ENCODE peak calls at places on chromosomes 5 and 9, in eight cellular contexts. O, V, N, D, A, C, Q and L are unnamed samples.

GRCh38 chr9:23702311-23702922 is 123.6 kb downstream of the ELAVL2 start:
- DNase-seq in C (no peak), Q (no peak), N (peak; percentile 9), V (no peak), D (no peak), O (no peak), A (no peak), L (no peak)

GRCh38 chr5:161190778-161191177 is 338.8 kb upstream of the ATP10B start:
- DNase-seq in O (no peak), Q (no peak), N (no peak), V (no peak), D (no peak), C (no peak), A (no peak), L (no peak)

GRCh38 chr5:40441733-40442132 is 238.0 kb upstream of the PTGER4 start:
- DNase-seq in C (no peak), V (peak; percentile 37), A (peak; percentile 46), O (no peak), Q (no peak), N (no peak), D (no peak), L (no peak)

GRCh38 chr9:14098102-14098501 is 215.8 kb downstream of the NFIB start:
- DNase-seq in Q (no peak), A (no peak), N (no peak), O (no peak), V (no peak), D (no peak), C (peak; percentile 13), L (no peak)

GRCh38 chr5:151078490-151079262 is 2.2 kb downstream of the TNIP1 start:
- DNase-seq in V (peak; percentile 58), C (no peak), Q (no peak), O (no peak), N (peak; percentile 93), A (peak; percentile 83), D (no peak), L (no peak)

GRCh38 chr5:60687927-60688720 is 11.8 kb downstream of the DEPDC1B start:
- DNase-seq in A (no peak), Q (peak; percentile 25), O (no peak), V (no peak), C (peak; percentile 64), N (peak; percentile 76), D (no peak), L (peak; percentile 26)

GRCh38 chr5:168302785-168303184 is 11.3 kb downstream of the WWC1 start:
- DNase-seq in V (no peak), A (no peak), D (no peak), N (peak; percentile 86), Q (no peak), O (no peak), C (peak; percentile 62), L (no peak)

GRCh38 chr9:130156672-130157071 is 15.5 kb upstream of the NCS1 start:
- DNase-seq in N (peak; percentile 33), A (no peak), Q (no peak), D (no peak), V (no peak), O (no peak), C (peak; percentile 39), L (no peak)

GRCh38 chr9:4515958-4516375 is 25.7 kb downstream of the SLC1A1 start:
- DNase-seq in N (no peak), C (peak; percentile 57), V (no peak), D (no peak), Q (no peak), A (no peak), O (no peak), L (no peak)

GRCh38 chr9:112043423-112043822 is 131.7 kb downstream of the SUSD1 start:
- DNase-seq in D (no peak), O (no peak), A (no peak), N (peak; percentile 48), Q (no peak), V (no peak), C (peak; percentile 52), L (no peak)

GRCh38 chr5:127330116-127330515 is 39.5 kb downstream of the MEGF10 start:
- DNase-seq in N (no peak), D (no peak), Q (no peak), A (no peak), V (no peak), C (peak; percentile 78), O (no peak), L (no peak)

GRCh38 chr9:132144708-132145365 is 17.0 kb upstream of the NTNG2 start:
- DNase-seq in A (no peak), N (peak; percentile 58), D (no peak), V (no peak), Q (no peak), O (no peak), C (no peak), L (no peak)

GRCh38 chr9:132430998-132431397 is 21.0 kb downstream of the CFAP77 start:
- DNase-seq in N (no peak), Q (no peak), A (no peak), C (no peak), D (no peak), O (no peak), V (no peak), L (no peak)

GRCh38 chr9:19027825-19028224 is 5.2 kb downstream of the SAXO1 start:
- DNase-seq in C (no peak), N (no peak), O (no peak), A (no peak), V (no peak), Q (no peak), D (no peak), L (no peak)

GRCh38 chr9:27247756-27248155 is 49.2 kb downstream of the EQTN start:
- DNase-seq in Q (no peak), D (peak; percentile 14), C (no peak), N (peak; percentile 50), V (no peak), O (peak; percentile 0), A (no peak), L (peak; percentile 30)

GRCh38 chr9:136202449-136203405 is 2.2 kb downstream of the LHX3 start:
- DNase-seq in A (no peak), D (no peak), O (no peak), V (no peak), N (no peak), C (no peak), Q (no peak), L (no peak)

GRCh38 chr9:72894342-72894741 is 58.5 kb downstream of the ALDH1A1 start:
- DNase-seq in V (no peak), A (no peak), N (peak; percentile 65), O (no peak), Q (no peak), C (peak; percentile 95), D (no peak), L (no peak)

GRCh38 chr9:36328798-36329411 is 70.7 kb upstream of the GNE start:
- DNase-seq in V (peak; percentile 16), C (peak; percentile 83), O (peak; percentile 33), N (peak; percentile 80), Q (peak; percentile 62), A (no peak), D (peak; percentile 59), L (peak; percentile 74)

GRCh38 chr5:36696059-36696673 is 89.8 kb downstream of the SLC1A3 start:
- DNase-seq in A (no peak), O (no peak), Q (peak; percentile 20), C (peak; percentile 81), D (no peak), V (peak; percentile 27), N (peak; percentile 70), L (peak; percentile 44)